ENCODE peak calls at places on chromosomes 1 and 21, in five cellular contexts. Z is upper lobe of right lung; A is CD8-positive, alpha-beta T cell; C is aorta; O is CD4-positive, alpha-beta memory T cell. L is an unnamed sample. For H3K36me3 and H3K4me1, the result is how much of the 10 kb centered on the place peaks cover.

GRCh38 chr1:170310014-170310405 is 164.3 kb downstream of the NTMT2 start:
- DNase-seq in A (no peak), C (no peak), Z (no peak), O (no peak), L (no peak)

GRCh38 chr1:81453971-81454370 is 346.8 kb upstream of the ADGRL2 start:
- DNase-seq in Z (no peak), O (no peak), C (no peak), A (no peak), L (no peak)

GRCh38 chr1:169890761-169891538 is 2.7 kb downstream of the SCYL3 start:
- DNase-seq in O (peak), C (no peak), A (no peak), Z (no peak), L (no peak)

GRCh38 chr1:5680600-5680999 is 311.6 kb downstream of the NPHP4 start:
- DNase-seq in C (no peak), O (no peak), Z (no peak), A (no peak), L (no peak)

GRCh38 chr1:19344372-19344810 is 32.3 kb downstream of the SLC66A1 start:
- DNase-seq in Z (peak), A (peak), C (no peak), O (peak), L (no peak)

GRCh38 chr1:58848818-58849411 is 65.1 kb upstream of the JUN start:
- DNase-seq in A (no peak), Z (peak), C (peak), O (no peak), L (peak)

GRCh38 chr1:53638641-53639035 is 100.3 kb downstream of the GLIS1 start:
- DNase-seq in O (no peak), C (peak), A (no peak), Z (peak), L (peak)

GRCh38 chr1:31214316-31215082 is 25.2 kb downstream of the NKAIN1 start:
- DNase-seq in Z (no peak), A (no peak), C (no peak), O (no peak), L (no peak)

GRCh38 chr1:235018720-235019444 is 109.8 kb downstream of the TOMM20 start:
- DNase-seq in C (no peak), O (no peak), Z (no peak), A (no peak), L (no peak)

GRCh38 chr1:59699227-59699847 is 115.4 kb upstream of the HOOK1 start:
- DNase-seq in Z (no peak), C (no peak), A (no peak), O (peak), L (no peak)

GRCh38 chr1:18091660-18092446 is 15.7 kb upstream of the IGSF21 start:
- DNase-seq in Z (no peak), C (peak), A (no peak), O (no peak), L (no peak)

GRCh38 chr1:170939476-170939875 is 4.1 kb downstream of the MROH9 start:
- DNase-seq in A (no peak), O (no peak), Z (no peak), C (no peak), L (no peak)

GRCh38 chr1:195237161-195237889 is 1370.9 kb downstream of the KCNT2 start:
- DNase-seq in Z (no peak), A (no peak), C (no peak), O (no peak), L (no peak)

GRCh38 chr1:87766737-87767136 is 438.1 kb downstream of the LMO4 start:
- DNase-seq in Z (no peak), A (no peak), C (no peak), O (no peak), L (no peak)

GRCh38 chr1:111274653-111275052 is 16.0 kb upstream of the CHIA start:
- DNase-seq in C (no peak), Z (no peak), A (no peak), O (peak), L (no peak)

GRCh38 chr1:96515925-96516324 is 205.7 kb upstream of the PTBP2 start:
- DNase-seq in Z (no peak), O (no peak), A (no peak), C (no peak), L (no peak)

GRCh38 chr21:20167059-20167458 is 831.1 kb upstream of the NCAM2 start:
- DNase-seq in Z (no peak), A (no peak), O (no peak), C (no peak), L (no peak)

GRCh38 chr1:201535778-201536245 is 3.1 kb upstream of the NAV1 start:
- DNase-seq in A (no peak), Z (no peak), O (no peak), C (peak), L (no peak)

GRCh38 chr1:228048659-228049333 is 33.7 kb upstream of the ARF1 start:
- DNase-seq in O (no peak), Z (peak), C (peak), A (no peak), L (no peak)

GRCh38 chr1:22806584-22806983 is 95.9 kb downstream of the EPHB2 start:
- DNase-seq in O (no peak), A (no peak), Z (no peak), C (no peak), L (no peak)

GRCh38 chr1:83593073-83593472 is 405.9 kb downstream of the TTLL7 start:
- DNase-seq in O (no peak), A (no peak), Z (no peak), C (no peak), L (no peak)

GRCh38 chr21:35635261-35635660 is 425.1 kb downstream of the SETD4 start:
- DNase-seq in A (no peak), C (no peak), Z (no peak), O (no peak), L (no peak)

GRCh38 chr1:168096296-168097165 is 40.2 kb downstream of the GPR161 start:
- DNase-seq in O (no peak), C (no peak), Z (no peak), A (no peak), L (no peak)

GRCh38 chr21:30935121-30935888 is 53.9 kb upstream of the KRTAP11-1 start:
- DNase-seq in Z (no peak), O (no peak), C (no peak), A (no peak), L (no peak)

GRCh38 chr1:51423098-51423821 is 92.9 kb upstream of the TTC39A start:
- DNase-seq in C (no peak), A (no peak), Z (no peak), O (no peak), L (no peak)

GRCh38 chr1:224333309-224333926 is 3.4 kb upstream of the NVL start:
- DNase-seq in C (no peak), Z (no peak), A (no peak), O (peak), L (no peak)

GRCh38 chr1:116725798-116726197 is 28.4 kb upstream of the CD2 start:
- DNase-seq in C (no peak), Z (no peak), A (no peak), O (no peak), L (no peak)

GRCh38 chr1:236837897-236838296 is 42.8 kb downstream of the MTR start:
- DNase-seq in A (no peak), C (no peak), Z (no peak), O (no peak), L (no peak)

GRCh38 chr1:236837115-236837514 is 42.0 kb downstream of the MTR start:
- DNase-seq in Z (no peak), C (no peak), A (no peak), O (no peak), L (no peak)

GRCh38 chr1:236833593-236833992 is 38.5 kb downstream of the MTR start:
- DNase-seq in C (no peak), Z (no peak), A (no peak), O (no peak), L (no peak)

GRCh38 chr1:236836157-236836556 is 41.1 kb downstream of the MTR start:
- DNase-seq in C (no peak), A (no peak), O (no peak), Z (no peak), L (no peak)

GRCh38 chr1:236835491-236835890 is 40.4 kb downstream of the MTR start:
- DNase-seq in A (no peak), Z (no peak), C (no peak), O (no peak), L (no peak)
- H3K36me3 ChIP-seq in A (half or more), Z (half or more), C (under half), O (half or more), L (half or more)

DNA sequence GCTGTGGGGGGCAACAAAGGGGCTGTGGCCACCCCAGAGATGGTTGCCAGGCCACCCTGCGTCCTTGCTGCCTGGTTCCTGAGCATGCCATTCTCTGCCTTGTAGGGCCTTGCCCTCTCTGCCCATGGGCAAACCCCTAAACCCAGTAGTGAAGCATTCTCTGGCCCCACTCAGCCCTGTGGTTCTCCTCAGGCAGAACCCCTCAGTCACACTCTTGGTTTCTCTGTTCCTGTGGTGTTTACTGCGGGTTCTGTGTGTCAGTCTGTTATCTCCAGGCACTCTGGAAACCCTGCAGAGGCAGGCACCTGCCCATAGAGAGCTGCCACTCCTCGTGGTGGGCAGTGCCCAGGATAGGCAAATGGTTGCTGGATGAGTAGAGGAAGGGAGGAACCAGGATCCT is 41.1 kb upstream of the IL19 start:
- DNase-seq in O (no peak), A (no peak), Z (no peak), C (no peak), L (no peak)
- H3K4me3 ChIP-seq in O (no peak), A (no peak), Z (no peak), C (no peak), L (no peak)

GRCh38 chr1:119542492-119542946 is 35.5 kb downstream of the HSD3B1 start:
- DNase-seq in A (no peak), O (no peak), C (no peak), Z (no peak), L (no peak)
- H3K4me1 ChIP-seq in A (under half), O (under half), C (under half), Z (under half), L (under half)

GRCh38 chr1:225977937-225978748 is 21.0 kb downstream of the SDE2 start:
- DNase-seq in Z (no peak), C (no peak), A (no peak), O (no peak), L (no peak)

GRCh38 chr1:225974454-225974853 is 24.7 kb downstream of the SDE2 start:
- DNase-seq in C (no peak), O (no peak), A (no peak), Z (no peak), L (no peak)

GRCh38 chr1:225981714-225982113 is 17.4 kb downstream of the SDE2 start:
- DNase-seq in C (no peak), A (no peak), Z (no peak), O (no peak), L (no peak)

GRCh38 chr1:225979421-225979820 is 19.7 kb downstream of the SDE2 start:
- DNase-seq in A (no peak), Z (no peak), O (no peak), C (no peak), L (no peak)

GRCh38 chr1:225980005-225980404 is 19.1 kb downstream of the SDE2 start:
- DNase-seq in A (no peak), C (no peak), O (no peak), Z (no peak), L (no peak)
- H3K36me3 ChIP-seq in A (under half), C (under half), O (under half), Z (half or more), L (under half)

GRCh38 chr1:26474824-26475223 is 2.6 kb downstream of the HMGN2 start:
- DNase-seq in Z (no peak), O (no peak), A (no peak), C (no peak), L (no peak)
- H3K4me3 ChIP-seq in Z (no peak), O (no peak), A (no peak), C (no peak), L (no peak)

GRCh38 chr1:39394598-39394997 is 96.8 kb upstream of the BMP8A start:
- DNase-seq in C (no peak), O (peak), Z (no peak), A (no peak), L (no peak)
- H3K4me1 ChIP-seq in C (under half), O (half or more), Z (half or more), A (under half), L (half or more)

GRCh38 chr1:47431534-47431933 is 6.3 kb upstream of the FOXD2 start:
- DNase-seq in C (no peak), O (no peak), A (no peak), Z (no peak), L (no peak)

GRCh38 chr1:47432071-47433036 is 5.5 kb upstream of the FOXD2 start:
- DNase-seq in O (peak), A (peak), C (peak), Z (peak), L (no peak)

GRCh38 chr1:47434051-47434842 is 3.6 kb upstream of the FOXD2 start:
- DNase-seq in O (no peak), C (peak), A (no peak), Z (peak), L (no peak)

GRCh38 chr1:47433037-47433421 is 4.8 kb upstream of the FOXD2 start:
- DNase-seq in A (no peak), O (no peak), Z (no peak), C (no peak), L (no peak)

GRCh38 chr1:47433453-47434050 is 4.3 kb upstream of the FOXD2 start:
- DNase-seq in Z (no peak), O (no peak), A (no peak), C (no peak), L (no peak)
- H3K36me3 ChIP-seq in Z (under half), O (under half), A (under half), C (under half), L (under half)

DNA sequence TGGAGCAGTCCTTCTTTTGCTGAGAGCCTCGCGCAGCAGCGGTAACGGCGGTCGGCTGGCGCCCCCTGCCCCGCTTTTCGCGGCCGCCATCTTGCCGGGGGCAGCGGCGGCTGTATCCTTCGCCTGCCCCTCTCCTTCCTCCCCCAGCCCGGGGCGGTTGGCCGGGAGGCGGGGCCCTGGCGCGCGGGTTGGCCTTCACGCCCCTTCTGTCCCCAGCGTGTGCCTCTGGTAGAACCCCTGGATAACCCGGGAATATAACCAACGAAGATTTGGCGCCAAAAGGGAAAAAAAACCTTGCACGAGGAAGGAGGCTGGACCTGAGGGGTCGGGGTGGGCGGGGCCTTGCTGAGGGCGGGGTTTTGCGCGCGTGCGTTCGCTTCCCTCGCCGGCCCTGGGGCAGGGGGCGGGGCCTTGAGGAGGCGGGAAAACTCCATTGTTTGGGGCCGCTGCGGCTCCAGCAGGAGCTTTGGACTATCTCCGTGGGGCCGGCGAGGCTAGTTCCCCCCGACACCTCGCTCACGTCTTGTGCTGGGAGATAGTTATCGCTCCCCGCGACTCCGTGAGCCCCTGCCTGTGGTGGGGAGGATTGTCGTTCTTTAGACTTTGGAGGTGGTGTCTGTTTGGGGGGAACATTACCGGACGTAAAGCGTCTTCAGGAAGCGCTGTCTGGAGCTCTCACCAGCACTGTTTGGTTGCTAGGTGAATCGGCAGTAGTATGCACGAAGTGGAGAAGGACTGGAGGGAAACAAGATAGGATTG is 689 bp downstream of the NASP start:
- DNase-seq in Z (peak), O (peak), A (peak), C (peak), L (peak)
- H3K4me3 ChIP-seq in Z (peak), O (peak), A (peak), C (peak), L (peak)

DNA sequence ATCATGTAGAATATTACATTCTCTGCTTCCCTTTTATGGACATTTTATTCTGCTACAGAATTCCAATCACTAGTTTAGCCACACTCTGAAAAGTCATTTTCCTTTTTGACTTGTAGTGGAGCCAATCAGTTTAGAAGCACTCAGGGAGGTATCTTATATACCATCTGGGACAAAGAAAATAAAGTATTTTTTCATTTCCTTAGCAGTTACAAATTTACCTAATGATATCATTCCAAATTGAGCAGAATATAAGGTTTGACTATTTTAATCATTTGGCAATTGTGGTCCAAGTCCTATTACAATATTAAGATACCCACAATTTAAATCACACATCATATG is 170.6 kb downstream of the LTN1 start:
- DNase-seq in Z (no peak), A (no peak), O (no peak), C (no peak), L (no peak)
- H3K4me1 ChIP-seq in Z (under half), A (under half), O (under half), C (under half), L (under half)

GRCh38 chr21:41857771-41858300 is 21.3 kb downstream of the PRDM15 start:
- DNase-seq in A (no peak), Z (peak), C (no peak), O (no peak), L (no peak)
- H3K36me3 ChIP-seq in A (under half), Z (under half), C (under half), O (under half), L (half or more)